ENCODE peak calls at places on chromosomes 13 and 19, in seven cellular contexts. One of them, this sample, is unnamed.

GRCh38 chr13:107450931-107451330 is 764.4 kb downstream of the LIG4 start:
- DNase-seq in NCI-H524: no peak
- DNase-seq in chondrocyte: peak
- DNase-seq in fibroblast of the conjunctiva: peak
- DNase-seq in amniotic stem cell: peak
- DNase-seq in NCI-H510A treated with DMSO at 0.1 percent for 48 hours: no peak
- DNase-seq in AG04450: peak
- DNase-seq in this sample: peak

GRCh38 chr13:76879211-76879875 is 6.9 kb downstream of the KCTD12 start:
- DNase-seq in AG04450: no peak
- DNase-seq in NCI-H510A treated with DMSO at 0.1 percent for 48 hours: no peak
- DNase-seq in amniotic stem cell: no peak
- DNase-seq in NCI-H524: no peak
- DNase-seq in chondrocyte: no peak
- DNase-seq in fibroblast of the conjunctiva: peak
- DNase-seq in this sample: no peak

GRCh38 chr13:29483211-29483610 is 112.3 kb downstream of the SLC7A1 start:
- DNase-seq in NCI-H524: no peak
- DNase-seq in NCI-H510A treated with DMSO at 0.1 percent for 48 hours: no peak
- DNase-seq in chondrocyte: no peak
- DNase-seq in amniotic stem cell: no peak
- DNase-seq in AG04450: no peak
- DNase-seq in fibroblast of the conjunctiva: no peak
- DNase-seq in this sample: no peak

GRCh38 chr19:6238256-6238642 is 41.5 kb downstream of the MLLT1 start:
- DNase-seq in AG04450: no peak
- DNase-seq in NCI-H524: no peak
- DNase-seq in amniotic stem cell: no peak
- DNase-seq in chondrocyte: no peak
- DNase-seq in NCI-H510A treated with DMSO at 0.1 percent for 48 hours: no peak
- DNase-seq in fibroblast of the conjunctiva: no peak
- DNase-seq in this sample: no peak

GRCh38 chr13:97300871-97301270 is 78.7 kb downstream of the MBNL2 start:
- DNase-seq in AG04450: no peak
- DNase-seq in NCI-H524: peak
- DNase-seq in chondrocyte: no peak
- DNase-seq in fibroblast of the conjunctiva: no peak
- DNase-seq in amniotic stem cell: no peak
- DNase-seq in NCI-H510A treated with DMSO at 0.1 percent for 48 hours: no peak
- DNase-seq in this sample: no peak

GRCh38 chr19:16385821-16386220 is 61.2 kb downstream of the KLF2 start:
- DNase-seq in AG04450: no peak
- DNase-seq in amniotic stem cell: no peak
- DNase-seq in chondrocyte: peak
- DNase-seq in NCI-H510A treated with DMSO at 0.1 percent for 48 hours: no peak
- DNase-seq in NCI-H524: no peak
- DNase-seq in fibroblast of the conjunctiva: no peak
- DNase-seq in this sample: no peak

GRCh38 chr19:2969104-2969504 is 8.3 kb upstream of the TLE6 start:
- DNase-seq in NCI-H524: no peak
- DNase-seq in AG04450: no peak
- DNase-seq in chondrocyte: no peak
- DNase-seq in NCI-H510A treated with DMSO at 0.1 percent for 48 hours: peak
- DNase-seq in amniotic stem cell: no peak
- DNase-seq in fibroblast of the conjunctiva: no peak
- DNase-seq in this sample: no peak

GRCh38 chr19:19305066-19305465 is 15.2 kb downstream of the SUGP1 start:
- DNase-seq in NCI-H524: no peak
- DNase-seq in amniotic stem cell: no peak
- DNase-seq in fibroblast of the conjunctiva: no peak
- DNase-seq in AG04450: no peak
- DNase-seq in NCI-H510A treated with DMSO at 0.1 percent for 48 hours: no peak
- DNase-seq in chondrocyte: no peak
- DNase-seq in this sample: no peak

GRCh38 chr19:10184636-10185035 is 10.1 kb downstream of the DNMT1 start:
- DNase-seq in NCI-H510A treated with DMSO at 0.1 percent for 48 hours: peak
- DNase-seq in NCI-H524: no peak
- DNase-seq in fibroblast of the conjunctiva: no peak
- DNase-seq in AG04450: no peak
- DNase-seq in amniotic stem cell: no peak
- DNase-seq in chondrocyte: no peak
- DNase-seq in this sample: no peak

GRCh38 chr13:107466326-107466725 is 749.0 kb downstream of the LIG4 start:
- DNase-seq in amniotic stem cell: no peak
- DNase-seq in fibroblast of the conjunctiva: no peak
- DNase-seq in AG04450: no peak
- DNase-seq in chondrocyte: no peak
- DNase-seq in NCI-H510A treated with DMSO at 0.1 percent for 48 hours: no peak
- DNase-seq in NCI-H524: no peak
- DNase-seq in this sample: no peak

GRCh38 chr13:51832471-51833152 is 12.4 kb downstream of the TMEM272 start:
- DNase-seq in amniotic stem cell: no peak
- DNase-seq in AG04450: no peak
- DNase-seq in fibroblast of the conjunctiva: no peak
- DNase-seq in NCI-H524: peak
- DNase-seq in NCI-H510A treated with DMSO at 0.1 percent for 48 hours: no peak
- DNase-seq in chondrocyte: no peak
- DNase-seq in this sample: no peak

GRCh38 chr13:40318366-40318765 is 348.1 kb downstream of the FOXO1 start:
- DNase-seq in AG04450: no peak
- DNase-seq in chondrocyte: no peak
- DNase-seq in fibroblast of the conjunctiva: no peak
- DNase-seq in amniotic stem cell: no peak
- DNase-seq in NCI-H510A treated with DMSO at 0.1 percent for 48 hours: no peak
- DNase-seq in NCI-H524: peak
- DNase-seq in this sample: no peak

GRCh38 chr13:29674532-29674931 is 79.0 kb upstream of the SLC7A1 start:
- DNase-seq in NCI-H524: no peak
- DNase-seq in amniotic stem cell: no peak
- DNase-seq in AG04450: no peak
- DNase-seq in NCI-H510A treated with DMSO at 0.1 percent for 48 hours: no peak
- DNase-seq in chondrocyte: no peak
- DNase-seq in fibroblast of the conjunctiva: no peak
- DNase-seq in this sample: no peak

GRCh38 chr19:2394054-2394668 is 33.2 kb downstream of the TIMM13 start:
- DNase-seq in fibroblast of the conjunctiva: no peak
- DNase-seq in AG04450: no peak
- DNase-seq in NCI-H524: no peak
- DNase-seq in NCI-H510A treated with DMSO at 0.1 percent for 48 hours: no peak
- DNase-seq in amniotic stem cell: no peak
- DNase-seq in chondrocyte: no peak
- DNase-seq in this sample: no peak